ENCODE peak calls at places on chromosomes 3 and 15, in ten cellular contexts. E, J, Z, Q, L, O, Y, K, C and H are unnamed samples.

GRCh38 chr3:56810912-56811544 is 9.3 kb upstream of the ARHGEF3 start:
- DNase-seq in E (no peak), J (no peak), Z (no peak), Q (no peak), L (no peak), O (no peak), Y (no peak), K (no peak), C (no peak), H (no peak)

GRCh38 chr3:187101184-187102072 is 37.9 kb downstream of the RPL39L start:
- DNase-seq in E (peak; percentile 62), J (peak; percentile 80), Z (peak; percentile 86), Q (peak; percentile 77), L (peak; percentile 43), O (peak; percentile 49), Y (peak; percentile 90), K (peak; percentile 81), C (peak; percentile 78), H (peak; percentile 87)

GRCh38 chr3:195558602-195559001 is 15.5 kb upstream of the PPP1R2 start:
- DNase-seq in E (no peak), J (no peak), Z (no peak), Q (peak; percentile 47), L (peak; percentile 49), O (no peak), Y (peak; percentile 30), K (no peak), C (no peak), H (no peak)

GRCh38 chr3:123159926-123160635 is 41.7 kb upstream of the SEC22A start:
- DNase-seq in E (no peak), J (no peak), Z (peak; percentile 65), Q (no peak), L (no peak), O (no peak), Y (no peak), K (no peak), C (no peak), H (no peak)

GRCh38 chr3:106401666-106402319 is 533.0 kb upstream of the CBLB start:
- DNase-seq in E (no peak), J (no peak), Z (no peak), Q (no peak), L (no peak), O (no peak), Y (peak; percentile 24), K (no peak), C (no peak), H (no peak)

GRCh38 chr15:23897576-23897975 is 210.5 kb upstream of the NDN start:
- DNase-seq in E (no peak), J (peak; percentile 62), Z (no peak), Q (no peak), L (no peak), O (no peak), Y (no peak), K (no peak), C (no peak), H (no peak)

GRCh38 chr3:38039101-38039898 is at the start of gene DLEC1:
- DNase-seq in E (peak; percentile 65), J (peak; percentile 84), Z (peak; percentile 74), Q (peak; percentile 89), L (no peak), O (peak; percentile 60), Y (peak; percentile 26), K (peak; percentile 53), C (peak; percentile 94), H (peak; percentile 83)

GRCh38 chr3:70179111-70179510 is 133.3 kb downstream of the MDFIC2 start:
- DNase-seq in E (no peak), J (no peak), Z (no peak), Q (no peak), L (no peak), O (no peak), Y (no peak), K (no peak), C (no peak), H (no peak)

GRCh38 chr3:157077565-157077991 is 82.4 kb downstream of the CCNL1 start:
- DNase-seq in E (no peak), J (no peak), Z (peak; percentile 63), Q (no peak), L (peak; percentile 23), O (no peak), Y (no peak), K (no peak), C (no peak), H (no peak)

DNA sequence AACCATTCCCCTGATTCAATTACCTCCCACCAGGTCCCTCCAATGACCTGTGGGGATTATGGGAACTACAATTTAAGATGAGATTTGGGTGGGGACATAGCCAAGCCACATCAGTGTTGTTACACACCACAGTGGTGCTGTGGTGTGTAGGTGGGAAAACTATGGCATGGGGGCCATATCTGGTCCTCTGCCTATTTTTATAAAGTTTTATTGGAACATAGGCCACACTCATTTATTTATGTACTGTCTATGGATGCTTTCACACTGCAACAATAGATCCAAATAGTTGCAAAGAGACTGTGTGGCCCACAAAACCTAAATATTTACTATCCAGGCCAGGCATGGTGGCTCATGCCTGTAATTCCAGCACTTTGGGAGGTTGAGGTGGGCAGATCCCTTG is 46.4 kb downstream of the FLNB start:
- DNase-seq in E (no peak), J (no peak), Z (no peak), Q (no peak), L (no peak), O (no peak), Y (no peak), K (no peak), C (no peak), H (no peak)
- H3K4me1 ChIP-seq in E (peaks cover 17% of the 10 kb centered on the region), J (peaks cover 67% of the 10 kb centered on the region), Z (peaks cover 58% of the 10 kb centered on the region), Q (peaks cover 27% of the 10 kb centered on the region), L (peaks cover 96% of the 10 kb centered on the region), O (peaks cover 20% of the 10 kb centered on the region), Y (peaks cover 70% of the 10 kb centered on the region), K (peaks cover 30% of the 10 kb centered on the region), C (peaks cover 11% of the 10 kb centered on the region), H (peaks cover 2% of the 10 kb centered on the region)

DNA sequence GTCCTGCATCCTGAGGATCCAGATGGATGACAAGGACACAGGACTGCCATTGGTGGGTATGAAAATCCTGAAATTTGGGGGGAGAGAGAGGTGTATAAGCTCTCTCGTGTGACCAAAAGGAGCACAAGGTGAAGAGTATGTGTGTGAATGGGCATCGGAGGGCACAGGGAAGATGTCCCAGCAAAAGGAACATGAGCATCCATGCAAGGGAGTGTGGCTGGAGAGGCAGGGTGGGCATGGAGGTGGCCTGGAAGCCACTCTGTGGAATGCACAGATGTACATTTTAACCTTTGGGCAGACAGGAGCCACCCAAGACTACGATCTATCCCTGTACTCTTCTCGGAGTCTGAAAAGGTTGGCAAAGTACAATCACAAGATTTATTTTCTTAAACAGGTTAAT is 54.5 kb downstream of the CAPN7 start:
- DNase-seq in E (no peak), J (no peak), Z (no peak), Q (no peak), L (no peak), O (no peak), Y (no peak), K (no peak), C (no peak), H (no peak)
- TF ChIP-seq POLR2A in E (no peak), J (no peak), Z (no peak), Q (no peak), L (no peak), O (no peak), Y (no peak), K (no peak), C (no peak), H (no peak)

GRCh38 chr3:197298858-197299854 is 744 bp upstream of the DLG1 start:
- DNase-seq in E (peak; percentile 56), J (peak; percentile 69), Z (peak; percentile 71), Q (peak; percentile 79), L (peak; percentile 49), O (peak; percentile 14), Y (peak; percentile 19), K (no peak), C (peak; percentile 85), H (peak; percentile 68)

GRCh38 chr3:197302033-197302432 is 3.6 kb upstream of the DLG1 start:
- DNase-seq in E (no peak), J (no peak), Z (no peak), Q (no peak), L (no peak), O (no peak), Y (no peak), K (no peak), C (no peak), H (no peak)

GRCh38 chr3:197302696-197303341 is 4.4 kb upstream of the DLG1 start:
- DNase-seq in E (no peak), J (no peak), Z (no peak), Q (no peak), L (peak; percentile 12), O (no peak), Y (no peak), K (no peak), C (no peak), H (no peak)

GRCh38 chr3:197298341-197298857 is at the start of gene DLG1:
- DNase-seq in E (peak; percentile 90), J (peak; percentile 91), Z (peak; percentile 96), Q (peak; percentile 95), L (peak; percentile 88), O (peak; percentile 83), Y (peak; percentile 94), K (peak; percentile 82), C (peak; percentile 93), H (peak; percentile 93)

DNA sequence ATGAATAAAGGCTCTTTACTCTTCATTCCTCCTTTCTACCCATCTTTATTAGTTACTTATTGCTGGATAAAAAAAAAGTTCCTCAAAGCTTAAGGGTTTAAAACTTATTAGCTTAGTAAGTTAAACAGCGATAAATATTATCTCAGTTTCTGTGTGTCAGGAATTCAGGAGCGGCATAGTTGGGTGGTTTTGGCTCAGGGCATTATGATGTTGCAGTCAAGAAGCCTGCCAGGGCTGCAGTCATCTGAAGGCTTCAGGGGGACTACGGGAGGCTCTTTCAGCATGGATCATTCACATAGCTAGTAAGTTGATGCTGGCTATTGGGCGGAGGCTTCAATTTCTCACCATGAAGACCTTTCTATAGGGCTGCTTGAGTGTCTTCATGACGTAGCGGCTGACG is 1.9 kb upstream of the DLG1 start:
- DNase-seq in E (no peak), J (no peak), Z (no peak), Q (no peak), L (no peak), O (no peak), Y (no peak), K (no peak), C (no peak), H (peak; percentile 40)
- H3K36me3 ChIP-seq in E (no peaks in the 10 kb centered on the region), J (no peaks in the 10 kb centered on the region), Z (peaks cover 5% of the 10 kb centered on the region), Q (no peaks in the 10 kb centered on the region), L (peaks cover 1% of the 10 kb centered on the region), O (no peaks in the 10 kb centered on the region), Y (peaks cover 7% of the 10 kb centered on the region), K (no peaks in the 10 kb centered on the region), C (peaks cover 9% of the 10 kb centered on the region), H (no peaks in the 10 kb centered on the region)

DNA sequence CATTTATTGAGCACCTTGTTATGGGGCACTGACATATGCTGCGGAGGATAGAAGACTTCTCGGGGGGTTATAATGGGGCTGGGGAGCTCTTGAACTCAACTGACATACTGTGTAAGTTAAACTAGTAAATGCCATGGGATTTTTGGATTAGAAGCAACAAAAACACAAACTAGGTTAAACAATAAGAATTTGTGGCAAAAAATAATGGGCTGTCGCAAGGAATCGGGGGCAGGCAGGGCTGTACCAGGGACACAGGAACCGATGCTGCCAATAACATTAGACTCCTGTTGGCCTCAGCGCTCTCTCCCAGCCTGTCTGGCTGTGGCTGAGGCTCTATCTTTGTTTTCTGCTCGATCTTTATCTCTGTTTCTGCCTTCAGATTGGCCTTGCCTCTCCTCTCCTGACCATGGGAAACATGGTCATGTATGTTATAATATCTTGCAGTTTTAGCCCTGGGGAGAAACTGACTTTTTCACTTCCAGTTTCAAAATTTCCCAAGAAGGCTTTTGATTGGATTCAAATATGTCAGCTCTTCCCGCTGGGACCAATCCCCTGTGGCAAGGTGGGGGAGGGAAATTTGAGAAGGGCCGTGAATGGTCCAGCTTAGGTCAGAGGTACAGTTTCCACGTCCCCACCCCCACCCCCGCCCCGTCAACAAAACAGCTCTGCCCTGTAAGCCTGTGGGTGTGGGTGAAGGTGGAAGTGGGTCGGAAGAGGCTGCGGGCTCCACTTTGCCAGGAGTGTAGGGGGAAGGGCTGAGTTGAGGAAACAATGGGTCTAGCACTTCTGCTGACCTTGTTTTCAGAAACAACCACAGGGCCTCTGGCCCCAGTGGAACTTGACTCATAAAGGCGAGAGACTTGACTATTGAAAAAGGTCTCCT is 161.0 kb upstream of the TBL1XR1 start:
- DNase-seq in E (peak; percentile 67), J (peak; percentile 81), Z (peak; percentile 92), Q (peak; percentile 82), L (peak; percentile 97), O (peak; percentile 50), Y (peak; percentile 91), K (peak; percentile 53), C (peak; percentile 91), H (peak; percentile 83)
- H3K4me1 ChIP-seq in E (peaks cover 10% of the 10 kb centered on the region), J (peaks cover 66% of the 10 kb centered on the region), Z (peaks cover 42% of the 10 kb centered on the region), Q (peaks cover 38% of the 10 kb centered on the region), L (peaks cover 68% of the 10 kb centered on the region), O (peaks cover 20% of the 10 kb centered on the region), Y (peaks cover 50% of the 10 kb centered on the region), K (peaks cover 40% of the 10 kb centered on the region), C (peaks cover 30% of the 10 kb centered on the region), H (peaks cover 54% of the 10 kb centered on the region)